ENCODE peak calls at places on chromosome 9, in four cellular contexts. F is H1, M is GM12878, K is K562. B is an unnamed sample.

GRCh38 chr9:447230-448025 is 232.8 kb downstream of the DOCK8 start:
- DNase-seq in K (peak), M (no peak), F (no peak), B (no peak)

GRCh38 chr9:21970800-21971620 is 23.2 kb downstream of the CDKN2A start:
- DNase-seq in M (no peak), K (no peak), F (peak), B (no peak)

GRCh38 chr9:101566904-101567724 is 27.7 kb downstream of the PPP3R2 start:
- DNase-seq in F (no peak), K (peak), M (no peak), B (no peak)

GRCh38 chr9:90813523-90813922 is 11.9 kb downstream of the SYK start:
- DNase-seq in K (no peak), F (no peak), M (no peak), B (no peak)

GRCh38 chr9:136292026-136292538 is 11.8 kb downstream of the CCDC187 start:
- DNase-seq in F (no peak), K (no peak), M (no peak), B (no peak)

GRCh38 chr9:27293046-27293445 is 3.9 kb downstream of the EQTN start:
- DNase-seq in F (no peak), K (no peak), M (no peak), B (no peak)

GRCh38 chr9:38073882-38074281 is 4.9 kb upstream of the SHB start:
- DNase-seq in F (no peak), M (no peak), K (no peak), B (no peak)

GRCh38 chr9:631596-631995 is 209.9 kb upstream of the DMRT1 start:
- DNase-seq in M (no peak), F (no peak), K (no peak), B (no peak)

GRCh38 chr9:124629600-124629999 is 122.4 kb upstream of the NR5A1 start:
- DNase-seq in M (no peak), F (no peak), K (no peak), B (no peak)

DNA sequence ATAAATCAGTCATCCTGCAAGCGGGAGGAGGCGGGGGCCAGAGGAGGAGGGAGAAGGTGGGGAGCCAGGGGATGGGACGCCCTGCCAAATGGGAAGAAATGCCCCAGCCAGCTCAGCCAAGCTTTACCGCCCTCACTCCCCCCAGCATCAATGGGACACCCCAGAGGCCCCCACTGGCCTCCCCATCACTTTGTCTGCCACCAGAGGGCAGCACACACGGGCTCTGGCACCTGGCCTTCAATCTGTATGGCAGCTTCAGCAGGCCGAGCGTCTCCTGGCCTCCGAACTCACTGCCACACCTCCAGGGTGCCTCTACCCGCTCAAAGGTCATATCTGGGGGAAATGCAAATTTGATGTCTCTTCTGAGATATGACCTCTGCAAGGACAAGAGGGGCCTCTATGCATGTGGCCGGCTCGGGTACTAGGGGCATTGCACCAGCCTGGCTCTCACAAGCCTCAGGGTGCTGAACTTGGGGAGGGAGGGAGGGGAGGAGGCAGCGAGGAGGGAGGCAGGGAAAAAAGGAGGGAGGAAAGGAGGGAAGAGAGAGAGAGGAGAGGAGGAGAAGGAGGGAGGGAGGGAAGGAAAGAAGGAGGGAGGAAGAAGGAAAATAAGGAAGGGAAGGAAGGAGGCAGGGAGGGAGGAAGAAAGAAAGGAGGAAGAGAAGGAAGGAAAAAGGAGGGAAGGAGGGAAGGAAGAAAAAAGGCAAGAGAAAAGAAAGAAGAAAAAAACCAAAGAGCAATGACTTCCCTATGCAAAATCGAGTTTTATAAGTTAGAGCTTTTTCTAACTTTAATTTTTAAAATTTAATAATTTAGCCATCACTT is 656 bp upstream of the GFI1B start:
- DNase-seq in F (peak), K (peak), M (no peak), B (peak)
- TF ChIP-seq NRF1 in F (no peak), K (no peak), M (no peak), B (no peak)

DNA sequence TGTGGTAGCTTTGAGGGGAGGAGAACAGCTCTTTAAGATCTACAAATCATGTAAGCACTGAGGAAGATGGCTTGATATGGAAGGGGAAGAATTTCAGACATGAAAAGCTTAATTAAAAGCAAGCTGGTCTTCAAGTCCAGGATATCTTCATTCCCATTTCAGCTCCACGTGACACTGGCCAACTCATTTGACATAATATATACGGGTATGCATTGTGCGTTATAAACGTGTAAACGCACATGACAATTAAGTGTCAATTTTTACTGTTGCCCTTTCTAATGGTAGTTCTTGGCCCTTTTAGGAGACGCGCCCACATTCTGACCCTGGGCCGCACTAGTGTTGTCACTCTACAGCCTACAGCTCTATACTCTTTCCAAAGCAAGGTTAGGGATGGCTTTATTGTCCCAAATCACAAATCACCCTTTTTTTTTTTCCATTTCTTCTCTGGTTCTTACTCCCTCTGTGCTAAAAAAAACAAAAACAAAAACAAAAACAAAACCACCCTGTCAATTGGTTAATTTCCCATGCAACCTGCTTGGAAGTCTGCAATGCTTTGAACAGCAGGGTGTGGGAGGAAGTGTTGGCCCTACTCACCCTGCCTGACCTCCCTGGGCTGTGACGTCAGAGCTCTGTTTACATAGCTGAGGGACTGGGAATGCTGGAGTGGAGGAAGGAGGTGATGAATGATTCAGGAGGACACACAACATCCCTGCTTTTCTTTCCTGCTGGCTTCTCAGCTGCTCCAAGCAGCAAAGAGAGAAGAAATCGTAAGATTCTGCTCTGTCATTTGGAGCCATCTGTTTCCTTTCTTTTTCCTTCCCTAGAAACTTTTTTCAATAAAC is 19.3 kb downstream of the RFK start:
- DNase-seq in F (no peak), M (no peak), K (peak), B (no peak)
- TF ChIP-seq JUND in F (no peak), M (no peak), K (peak), B (no peak)

GRCh38 chr9:118782790-118783463 is 586.3 kb downstream of the BRINP1 start:
- DNase-seq in M (no peak), F (no peak), K (no peak), B (peak)
- TF ChIP-seq NRF1 in M (no peak), F (no peak), K (no peak), B (no peak)

GRCh38 chr9:120925535-120926396 is 830 bp downstream of the TRAF1 start:
- DNase-seq in M (peak), F (no peak), K (peak), B (no peak)

GRCh38 chr9:120922404-120923173 is 4.0 kb downstream of the TRAF1 start:
- DNase-seq in K (no peak), F (no peak), M (no peak), B (no peak)

GRCh38 chr9:120923620-120924328 is 2.8 kb downstream of the TRAF1 start:
- DNase-seq in K (no peak), F (no peak), M (no peak), B (no peak)

GRCh38 chr9:120926397-120926928 is at the start of gene TRAF1:
- DNase-seq in K (no peak), F (no peak), M (no peak), B (no peak)

DNA sequence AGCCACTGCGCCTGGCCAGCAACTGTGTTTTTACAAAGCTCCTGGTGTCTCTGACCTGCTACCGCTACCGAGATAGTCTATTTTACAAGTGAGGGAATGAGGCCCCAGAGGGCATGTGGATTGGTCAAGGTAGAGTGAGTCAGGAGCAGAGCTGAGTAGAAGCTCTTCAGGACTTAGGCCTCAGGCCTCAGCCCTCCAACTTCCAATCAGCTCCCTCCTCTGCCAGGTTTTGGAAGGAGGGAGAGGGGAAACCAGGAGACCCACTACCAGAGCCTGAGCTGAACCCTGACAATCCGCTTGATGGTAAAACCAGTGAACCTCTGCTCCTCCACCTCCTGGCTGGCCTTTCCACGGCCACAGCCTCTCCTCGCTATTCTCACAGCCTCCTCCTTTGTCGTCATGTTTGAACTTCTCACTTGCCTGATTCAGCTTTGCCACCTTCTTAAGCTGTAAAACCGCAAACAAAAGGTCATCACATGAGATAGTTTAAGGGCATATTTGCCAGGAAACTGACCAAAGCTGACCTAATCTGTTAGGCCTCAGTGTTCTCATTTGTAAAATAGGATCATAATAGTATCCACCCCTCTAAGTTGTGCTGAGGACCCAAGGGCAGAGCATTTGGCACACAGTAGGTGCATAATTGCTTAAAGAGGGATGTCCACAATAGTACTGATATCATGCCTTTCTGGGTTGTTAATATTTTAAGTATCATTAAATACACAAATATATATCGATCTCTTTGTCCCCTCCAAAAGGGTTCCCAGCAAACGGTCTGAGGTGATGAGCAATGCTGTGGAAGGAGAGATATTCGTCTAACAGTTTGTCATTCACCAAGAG is 1.7 kb downstream of the TRAF1 start:
- DNase-seq in F (no peak), K (no peak), M (no peak), B (no peak)
- TF ChIP-seq JUND in F (no peak), K (no peak), M (no peak), B (no peak)

DNA sequence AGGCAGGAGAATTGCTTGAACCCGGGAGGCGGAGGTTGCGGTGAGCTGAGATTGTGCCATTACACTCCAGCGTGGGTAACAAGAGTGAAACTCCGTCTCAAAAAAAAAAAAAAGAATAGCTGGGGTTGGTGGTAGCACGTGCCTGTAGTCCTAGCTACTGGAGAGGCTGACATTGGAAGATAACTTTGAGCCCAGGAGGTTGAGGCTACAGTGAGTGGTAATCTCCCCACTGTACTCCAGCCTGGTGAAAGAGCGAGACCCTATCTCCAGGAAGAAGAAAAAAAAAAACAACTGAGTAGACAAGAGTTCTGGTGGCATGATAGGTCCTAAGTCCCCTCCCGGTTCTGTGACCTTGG is 26.3 kb downstream of the GOLGA2 start:
- DNase-seq in K (no peak), F (no peak), M (no peak), B (no peak)
- TF ChIP-seq NRF1 in K (no peak), F (no peak), M (no peak), B (no peak)

GRCh38 chr9:95363051-95363841 is 45.7 kb upstream of the FANCC start:
- DNase-seq in F (no peak), M (no peak), K (no peak), B (peak)
- TF ChIP-seq JUND in F (no peak), M (no peak), K (no peak), B (peak)

GRCh38 chr9:110334183-110334582 is 3.5 kb downstream of the TXNDC8 start:
- DNase-seq in F (no peak), M (no peak), K (no peak), B (no peak)
- TF ChIP-seq NRF1 in F (no peak), M (no peak), K (no peak), B (no peak)

DNA sequence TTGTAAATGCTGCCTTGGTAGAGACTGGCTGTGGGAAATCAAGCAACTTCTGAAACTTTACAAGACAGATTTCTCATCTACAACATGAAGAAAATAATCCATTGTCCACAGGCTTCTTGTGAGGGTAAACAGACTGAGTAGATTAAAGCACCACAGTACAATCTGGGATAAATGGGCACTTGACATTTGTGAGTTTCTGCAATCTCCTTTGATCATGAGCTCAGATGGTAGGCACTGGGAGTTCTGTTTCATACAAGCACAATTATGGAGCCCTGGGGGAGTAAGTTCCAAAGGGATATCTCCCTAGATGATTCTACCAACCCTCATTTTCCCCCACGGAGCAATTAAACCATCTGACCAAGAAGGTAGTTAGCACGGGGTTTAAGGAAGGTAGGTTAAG is 479.4 kb upstream of the TNC start:
- DNase-seq in F (no peak), K (no peak), M (no peak), B (no peak)
- TF ChIP-seq JUND in F (no peak), K (no peak), M (no peak), B (no peak)

GRCh38 chr9:107039546-107039945 is 176.6 kb downstream of the ZNF462 start:
- DNase-seq in K (no peak), F (no peak), M (peak), B (no peak)
- TF ChIP-seq NRF1 in K (no peak), F (no peak), M (no peak), B (no peak)

B was measured in SK-N-SH.